ENCODE peak calls at places on chromosomes 6 and 20, in ten cellular contexts. J, D, X, Q, C, Z, H, P, K and T are unnamed samples.

GRCh38 chr6:34526241-34526972 is 29.7 kb downstream of the SPDEF start:
- DNase-seq in D (no peak), Q (peak; percentile 31), C (no peak), J (peak; percentile 57), P (no peak), Z (no peak), K (peak; percentile 76), X (no peak), H (no peak), T (no peak)

GRCh38 chr20:41717464-41717863 is 99.3 kb upstream of the CHD6 start:
- DNase-seq in X (peak; percentile 51), P (peak; percentile 21), D (no peak), Z (no peak), K (no peak), C (no peak), H (no peak), Q (no peak), J (no peak), T (peak; percentile 84)

GRCh38 chr6:32794510-32794909 is 22.3 kb downstream of the HLA-DOB start:
- DNase-seq in Z (no peak), D (no peak), K (no peak), C (no peak), Q (no peak), X (no peak), H (no peak), P (no peak), J (no peak), T (no peak)

GRCh38 chr6:144510859-144511258 is 225.7 kb downstream of the UTRN start:
- DNase-seq in Q (no peak), C (no peak), J (no peak), H (no peak), P (no peak), D (no peak), Z (no peak), K (no peak), X (no peak), T (no peak)

GRCh38 chr6:90204327-90204726 is 92.3 kb downstream of the BACH2 start:
- DNase-seq in Q (no peak), C (no peak), K (no peak), X (no peak), Z (no peak), J (no peak), P (no peak), H (no peak), D (no peak), T (no peak)

GRCh38 chr6:131946992-131947955 is 3.9 kb downstream of the CCN2 start:
- DNase-seq in P (no peak), J (no peak), Z (no peak), X (no peak), Q (no peak), H (no peak), K (no peak), C (no peak), D (peak; percentile 60), T (no peak)

GRCh38 chr20:6700563-6701328 is 66.7 kb upstream of the BMP2 start:
- DNase-seq in H (peak; percentile 27), Q (peak; percentile 15), K (peak; percentile 83), C (no peak), D (no peak), P (no peak), X (no peak), J (no peak), Z (peak; percentile 67), T (no peak)

GRCh38 chr6:17584241-17584803 is 15.8 kb upstream of the FAM8A1 start:
- DNase-seq in D (peak; percentile 67), J (no peak), H (no peak), P (peak; percentile 40), K (no peak), C (no peak), Q (no peak), X (no peak), Z (peak; percentile 63), T (peak; percentile 29)

GRCh38 chr6:2503816-2504494 is 246.8 kb downstream of the MYLK4 start:
- DNase-seq in C (no peak), Z (no peak), K (no peak), Q (no peak), J (no peak), X (no peak), H (no peak), P (no peak), D (peak; percentile 55), T (no peak)

GRCh38 chr20:32333988-32334885 is 23.9 kb upstream of the ASXL1 start:
- DNase-seq in J (no peak), D (no peak), K (peak; percentile 87), Z (peak; percentile 75), Q (no peak), H (peak; percentile 80), X (peak; percentile 80), C (no peak), P (peak; percentile 76), T (peak; percentile 76)

GRCh38 chr20:43189614-43190331 is at the start of gene PTPRT:
- DNase-seq in X (no peak), J (no peak), Q (no peak), P (no peak), H (no peak), Z (no peak), D (no peak), C (no peak), K (no peak), T (no peak)

DNA sequence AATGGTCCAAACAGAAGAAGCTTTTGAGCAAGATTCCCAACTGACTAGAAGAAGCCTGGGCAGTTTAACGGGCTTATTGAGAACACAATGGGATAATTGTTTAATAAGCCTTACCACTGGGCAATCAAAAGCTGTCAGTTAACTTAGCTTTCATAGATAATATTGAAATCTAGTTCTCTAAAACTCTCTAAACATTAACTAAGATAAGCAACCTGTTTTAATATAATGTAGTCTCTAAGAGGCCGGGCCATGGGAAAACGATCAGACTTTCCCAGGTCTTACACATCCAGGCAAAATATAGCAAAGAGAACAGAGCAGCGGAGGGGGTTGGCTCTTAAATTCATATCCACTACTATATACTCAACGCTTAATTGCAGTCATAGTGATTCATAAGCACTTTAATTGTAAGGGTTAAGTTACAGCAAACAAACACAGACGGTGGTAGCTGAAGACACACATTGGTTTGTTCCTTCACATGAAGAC is 128.0 kb upstream of the FAM83B start:
- DNase-seq in D (no peak), J (no peak), C (no peak), K (no peak), X (no peak), H (peak; percentile 47), Q (no peak), P (peak; percentile 70), Z (no peak), T (no peak)
- H3K27ac ChIP-seq in D (no peak overlapping the region), J (no peak overlapping the region), C (peak overlapping the region; percentile 13), K (no peak overlapping the region), X (no peak overlapping the region), H (peak overlapping the region; percentile 56), Q (no peak overlapping the region), P (peak overlapping the region; percentile 74), Z (no peak overlapping the region), T (no peak overlapping the region)

GRCh38 chr6:129498950-129499870 is 210.8 kb downstream of the ARHGAP18 start:
- DNase-seq in P (no peak), Z (no peak), H (no peak), J (no peak), K (no peak), X (no peak), D (peak; percentile 58), Q (no peak), C (no peak), T (no peak)

GRCh38 chr6:129501401-129502051 is 208.5 kb downstream of the ARHGAP18 start:
- DNase-seq in J (no peak), D (peak; percentile 79), Z (peak; percentile 96), X (peak; percentile 33), H (peak; percentile 14), C (no peak), Q (peak; percentile 65), P (peak; percentile 49), K (no peak), T (peak; percentile 85)

GRCh38 chr6:129499871-129500219 is 210.1 kb downstream of the ARHGAP18 start:
- DNase-seq in D (no peak), H (no peak), C (no peak), Q (no peak), J (no peak), K (no peak), Z (no peak), X (no peak), P (no peak), T (no peak)

GRCh38 chr6:129502261-129502660 is 207.7 kb downstream of the ARHGAP18 start:
- DNase-seq in P (no peak), X (no peak), C (no peak), D (no peak), Z (no peak), K (no peak), Q (no peak), H (no peak), J (no peak), T (no peak)

DNA sequence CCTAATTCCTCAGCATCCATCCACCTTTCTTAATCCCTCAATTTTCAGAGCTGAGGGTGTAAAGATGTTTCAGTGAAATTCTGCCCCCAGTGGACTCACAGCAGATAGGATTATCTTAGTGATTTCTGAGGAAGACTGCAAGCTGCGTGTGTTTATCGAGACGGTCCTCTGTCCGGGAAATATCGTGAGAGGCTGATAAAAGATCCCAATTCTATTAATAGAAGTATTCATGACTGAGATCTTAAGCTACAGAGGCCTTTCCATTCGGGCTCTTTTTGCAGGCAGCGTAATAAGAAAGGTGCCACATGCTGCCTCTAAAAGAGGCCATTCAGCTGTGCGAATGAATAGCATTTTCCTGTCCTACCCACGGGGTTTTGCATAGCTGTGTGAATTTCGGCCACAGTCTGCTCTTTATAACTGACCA is 209.0 kb downstream of the ARHGAP18 start:
- DNase-seq in C (no peak), Q (no peak), D (peak; percentile 44), X (no peak), J (no peak), P (no peak), Z (no peak), H (no peak), K (no peak), T (no peak)
- TF ChIP-seq CTCF in C (peak; percentile 14), Q (no peak), D (peak; percentile 55), X (no peak), J (no peak), P (no peak), Z (no peak), H (peak; percentile 4), K (no peak), T (no peak)

GRCh38 chr6:3750324-3751018 is 1.0 kb downstream of the PXDC1 start:
- DNase-seq in J (peak; percentile 86), X (peak; percentile 87), D (peak; percentile 62), H (peak; percentile 83), C (peak; percentile 89), Q (peak; percentile 87), Z (peak; percentile 90), K (peak; percentile 92), P (peak; percentile 85), T (peak; percentile 92)
- TF ChIP-seq POLR2A in J (peak; percentile 67), X (no peak), D (no peak), H (peak; percentile 41), C (peak; percentile 89), Q (peak; percentile 77), Z (peak; percentile 60), K (no peak), P (peak; percentile 23), T (peak; percentile 79)

DNA sequence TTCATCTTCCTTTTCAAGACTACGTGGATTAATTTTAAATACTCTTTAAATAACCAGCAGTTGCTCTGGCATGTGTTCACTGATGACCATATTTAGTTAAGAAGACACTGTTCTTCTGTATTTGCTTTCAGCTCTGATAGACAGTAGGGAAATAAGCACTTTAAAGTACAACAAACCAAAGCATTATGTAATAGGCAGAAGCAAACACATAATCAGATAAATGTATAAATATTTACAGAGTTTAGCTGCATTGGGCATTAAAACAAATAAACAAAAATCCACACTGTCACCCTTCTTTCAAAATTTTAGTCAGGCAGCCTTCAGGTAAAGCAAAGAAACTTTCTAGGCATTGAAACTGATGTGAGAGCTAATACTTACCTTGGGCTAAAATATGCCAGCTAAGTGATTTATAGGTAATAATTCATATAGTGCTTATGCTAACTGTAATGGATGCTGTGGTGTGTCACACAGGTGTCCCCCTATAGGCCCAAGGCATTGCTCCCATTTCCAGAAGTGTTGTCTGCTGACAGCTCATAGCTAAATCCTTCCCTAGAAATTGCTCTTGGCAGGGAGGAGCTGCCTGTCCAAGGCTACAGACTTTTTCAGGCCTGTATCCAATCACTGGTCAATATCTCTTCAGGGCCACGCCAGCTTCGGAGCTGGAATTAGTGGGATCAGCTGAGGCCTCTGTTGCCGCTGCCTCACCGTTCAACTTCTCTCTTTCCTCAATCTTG is 111.5 kb upstream of the CITED2 start:
- DNase-seq in J (no peak), P (peak; percentile 50), D (no peak), Q (no peak), X (no peak), H (no peak), C (no peak), K (no peak), Z (peak; percentile 66), T (no peak)
- H3K27ac ChIP-seq in J (no peak overlapping the region), P (peak overlapping the region; percentile 51), D (no peak overlapping the region), Q (no peak overlapping the region), X (no peak overlapping the region), H (no peak overlapping the region), C (no peak overlapping the region), K (no peak overlapping the region), Z (no peak overlapping the region), T (no peak overlapping the region)